ENCODE peak calls at places on chromosomes 7 and 10, in five cellular contexts. X, A, S, O and I are unnamed samples. For H3K9me3, the result is how much of the 10 kb centered on the place peaks cover.

GRCh38 chr7:12210179-12211053 is 678 bp upstream of the TMEM106B start:
- DNase-seq in X (peak), A (no peak), S (peak), O (peak), I (peak)

GRCh38 chr10:126734015-126734414 is 63.5 kb upstream of the C10orf90 start:
- DNase-seq in X (no peak), A (peak), S (no peak), O (no peak), I (no peak)

GRCh38 chr7:26153246-26153822 is 1.3 kb downstream of the NFE2L3 start:
- DNase-seq in X (peak), A (no peak), S (no peak), O (no peak), I (no peak)

GRCh38 chr10:98209441-98209840 is 58.6 kb downstream of the LOXL4 start:
- DNase-seq in X (no peak), A (no peak), S (no peak), O (no peak), I (no peak)

GRCh38 chr10:93062499-93063216 is 2.1 kb downstream of the CYP26C1 start:
- DNase-seq in X (peak), A (peak), S (no peak), O (no peak), I (peak)

GRCh38 chr7:86926732-86927131 is 132.7 kb downstream of the ELAPOR2 start:
- DNase-seq in X (no peak), A (no peak), S (no peak), O (peak), I (peak)

GRCh38 chr7:150317748-150318444 is 5.3 kb upstream of the LRRC61 start:
- DNase-seq in X (no peak), A (no peak), S (no peak), O (no peak), I (no peak)

GRCh38 chr10:116000151-116000550 is 272.9 kb downstream of the GFRA1 start:
- DNase-seq in X (no peak), A (no peak), S (no peak), O (no peak), I (no peak)

GRCh38 chr10:59346321-59346720 is 16.0 kb downstream of the FAM13C start:
- DNase-seq in X (no peak), A (no peak), S (no peak), O (no peak), I (no peak)

GRCh38 chr10:51077507-51077906 is 3.2 kb downstream of the PRKG1 start:
- DNase-seq in X (no peak), A (no peak), S (no peak), O (no peak), I (no peak)

GRCh38 chr10:74991435-74991834 is 120.0 kb upstream of the SAMD8 start:
- DNase-seq in X (no peak), A (no peak), S (no peak), O (peak), I (no peak)

GRCh38 chr10:8361510-8361844 is 307.0 kb downstream of the GATA3 start:
- DNase-seq in X (no peak), A (no peak), S (no peak), O (no peak), I (no peak)

GRCh38 chr7:24965831-24966708 is 13.9 kb downstream of the OSBPL3 start:
- DNase-seq in X (no peak), A (no peak), S (peak), O (no peak), I (no peak)

GRCh38 chr7:22201182-22201880 is 155.6 kb downstream of the RAPGEF5 start:
- DNase-seq in X (no peak), A (no peak), S (no peak), O (no peak), I (no peak)

GRCh38 chr10:34607894-34608293 is 207.2 kb downstream of the PARD3 start:
- DNase-seq in X (no peak), A (no peak), S (no peak), O (no peak), I (no peak)

GRCh38 chr10:78776746-78777145 is 292.0 kb upstream of the ZMIZ1 start:
- DNase-seq in X (no peak), A (no peak), S (no peak), O (no peak), I (no peak)

GRCh38 chr7:76225379-76225778 is 23.7 kb downstream of the SRRM3 start:
- DNase-seq in X (peak), A (no peak), S (no peak), O (no peak), I (peak)

GRCh38 chr7:47688311-47689100 is 106.6 kb upstream of the TNS3 start:
- DNase-seq in X (no peak), A (no peak), S (no peak), O (no peak), I (no peak)

GRCh38 chr7:154559454-154559853 is 443.5 kb downstream of the PAXIP1 start:
- DNase-seq in X (no peak), A (no peak), S (no peak), O (no peak), I (no peak)

GRCh38 chr10:77602231-77602912 is 35.2 kb downstream of the KCNMA1 start:
- DNase-seq in X (peak), A (no peak), S (no peak), O (no peak), I (no peak)

GRCh38 chr10:124608093-124608721 is 136.0 kb downstream of the FAM53B start:
- DNase-seq in X (no peak), A (no peak), S (no peak), O (no peak), I (no peak)

GRCh38 chr10:48497965-48498770 is 106.7 kb downstream of the ARHGAP22 start:
- DNase-seq in X (no peak), A (peak), S (no peak), O (no peak), I (no peak)

GRCh38 chr10:17607603-17608332 is 9.4 kb downstream of the HACD1 start:
- DNase-seq in X (peak), A (no peak), S (no peak), O (peak), I (no peak)

GRCh38 chr7:90111-91063 is 102.0 kb upstream of the FAM20C start:
- DNase-seq in X (peak), A (peak), S (no peak), O (no peak), I (no peak)

GRCh38 chr7:30901856-30902255 is 9.8 kb upstream of the AQP1 start:
- DNase-seq in X (no peak), A (no peak), S (no peak), O (no peak), I (no peak)

GRCh38 chr10:49398000-49398861 is 2.3 kb upstream of the DRGX start:
- DNase-seq in X (peak), A (peak), S (peak), O (peak), I (peak)

GRCh38 chr7:5421626-5422323 is 1.9 kb downstream of the TNRC18 start:
- DNase-seq in X (peak), A (peak), S (peak), O (peak), I (peak)

GRCh38 chr7:41745451-41745850 is 42.6 kb upstream of the INHBA start:
- DNase-seq in X (peak), A (no peak), S (no peak), O (no peak), I (no peak)

GRCh38 chr10:536371-536925 is 153.0 kb downstream of the DIP2C start:
- DNase-seq in X (peak), A (no peak), S (no peak), O (no peak), I (no peak)

GRCh38 chr10:119675483-119676170 is 24.4 kb downstream of the BAG3 start:
- DNase-seq in X (no peak), A (no peak), S (no peak), O (no peak), I (no peak)

GRCh38 chr10:34547695-34548094 is 267.4 kb downstream of the PARD3 start:
- DNase-seq in X (no peak), A (no peak), S (no peak), O (no peak), I (no peak)

GRCh38 chr10:75233444-75234016 is 2.2 kb downstream of the COMTD1 start:
- DNase-seq in X (peak), A (no peak), S (no peak), O (no peak), I (no peak)

GRCh38 chr7:91657386-91658120 is 222.9 kb downstream of the MTERF1 start:
- DNase-seq in X (peak), A (no peak), S (no peak), O (no peak), I (no peak)

GRCh38 chr10:92750788-92751533 is 61.2 kb downstream of the HHEX start:
- DNase-seq in X (peak), A (no peak), S (no peak), O (no peak), I (no peak)

GRCh38 chr10:33087142-33087541 is 129.1 kb upstream of the ITGB1 start:
- DNase-seq in X (no peak), A (no peak), S (no peak), O (no peak), I (no peak)

DNA sequence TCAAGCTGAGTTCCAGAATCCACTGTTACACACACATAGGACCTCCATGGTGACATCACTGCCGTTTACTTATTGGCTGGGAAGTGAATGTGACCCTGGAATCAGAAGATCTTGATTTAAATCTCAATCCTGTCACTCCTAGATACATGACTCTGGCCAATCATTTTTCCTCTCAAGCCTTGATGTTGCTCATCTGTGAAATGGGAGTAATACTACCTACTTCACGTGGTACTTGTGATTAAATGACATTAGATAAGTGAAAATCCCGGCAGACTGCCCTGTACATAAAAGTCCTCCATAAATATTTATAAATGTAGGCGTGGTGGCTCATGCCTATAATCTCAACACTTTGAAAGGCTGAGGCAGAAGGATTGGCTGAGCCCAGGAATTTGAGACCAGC is 88.0 kb upstream of the SVIL start:
- DNase-seq in X (no peak), A (no peak), S (no peak), O (no peak), I (no peak)
- H3K9me3 ChIP-seq in X (under half), A (under half), S (under half), O (under half), I (under half)

GRCh38 chr10:57460540-57460939 is 807.2 kb downstream of the IPMK start:
- DNase-seq in X (no peak), A (no peak), S (no peak), O (no peak), I (no peak)

GRCh38 chr10:57457972-57458512 is 809.7 kb downstream of the IPMK start:
- DNase-seq in X (peak), A (no peak), S (no peak), O (no peak), I (no peak)
- TF ChIP-seq CTCF in X (no peak), A (no peak), S (no peak), O (no peak), I (no peak)

DNA sequence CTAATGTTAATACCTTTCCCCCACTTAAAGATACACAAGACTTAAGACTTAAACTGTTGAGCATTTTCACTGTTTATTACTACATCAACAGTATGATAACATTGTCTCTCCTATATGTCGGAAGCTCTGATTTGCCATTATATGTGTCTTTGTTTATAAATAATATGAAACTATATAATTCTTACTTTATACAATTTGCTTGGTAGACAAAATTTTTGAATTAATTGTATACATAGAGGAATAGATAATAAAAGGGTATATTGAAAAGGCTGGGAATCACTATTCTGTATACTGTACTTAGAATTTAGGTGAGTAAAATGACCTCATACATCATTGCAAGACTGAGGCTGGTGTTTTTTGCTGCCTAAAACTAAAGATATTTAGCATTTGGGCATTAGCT is 82.1 kb upstream of the HDAC9 start:
- DNase-seq in X (no peak), A (no peak), S (no peak), O (no peak), I (no peak)
- H3K9me3 ChIP-seq in X (under half), A (under half), S (under half), O (under half), I (under half)

DNA sequence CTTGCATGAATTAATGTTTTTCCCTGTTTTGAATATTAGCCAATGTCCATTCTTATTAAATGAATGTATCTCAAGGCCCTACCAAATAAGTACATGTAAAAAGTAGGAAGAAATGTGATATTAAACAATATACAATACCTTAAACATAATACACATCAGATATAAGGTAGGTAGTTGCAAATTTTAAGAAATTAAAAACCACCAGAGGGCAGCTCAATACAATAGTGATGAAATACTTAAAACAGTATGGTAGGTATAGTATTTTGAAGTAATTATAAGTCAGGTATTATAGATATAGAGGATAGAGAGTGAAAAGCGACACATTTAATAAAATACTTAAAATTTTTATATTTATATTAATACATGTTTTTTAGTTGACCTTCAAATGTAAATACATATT is 43.6 kb upstream of the CDK14 start:
- DNase-seq in X (peak), A (no peak), S (no peak), O (no peak), I (no peak)
- TF ChIP-seq CTCF in X (peak), A (peak), S (peak), O (no peak), I (no peak)

GRCh38 chr7:64758151-64758550 is 36.1 kb upstream of the ZNF138 start:
- DNase-seq in X (no peak), A (no peak), S (no peak), O (no peak), I (no peak)
- H3K9me3 ChIP-seq in X (under half), A (under half), S (under half), O (under half), I (under half)

GRCh38 chr10:12350925-12351324 is 1.6 kb downstream of the CAMK1D start:
- DNase-seq in X (no peak), A (no peak), S (no peak), O (no peak), I (no peak)

GRCh38 chr10:12348870-12349627 is at the start of gene CAMK1D:
- DNase-seq in X (peak), A (peak), S (peak), O (peak), I (peak)

GRCh38 chr10:12349628-12350166 is 350 bp downstream of the CAMK1D start:
- DNase-seq in X (no peak), A (no peak), S (no peak), O (no peak), I (no peak)

GRCh38 chr10:12351447-12351846 is 2.1 kb downstream of the CAMK1D start:
- DNase-seq in X (peak), A (no peak), S (no peak), O (no peak), I (no peak)

GRCh38 chr10:12350167-12350872 is 973 bp downstream of the CAMK1D start:
- DNase-seq in X (peak), A (no peak), S (peak), O (peak), I (peak)
- TF ChIP-seq CTCF in X (no peak), A (no peak), S (peak), O (no peak), I (no peak)

DNA sequence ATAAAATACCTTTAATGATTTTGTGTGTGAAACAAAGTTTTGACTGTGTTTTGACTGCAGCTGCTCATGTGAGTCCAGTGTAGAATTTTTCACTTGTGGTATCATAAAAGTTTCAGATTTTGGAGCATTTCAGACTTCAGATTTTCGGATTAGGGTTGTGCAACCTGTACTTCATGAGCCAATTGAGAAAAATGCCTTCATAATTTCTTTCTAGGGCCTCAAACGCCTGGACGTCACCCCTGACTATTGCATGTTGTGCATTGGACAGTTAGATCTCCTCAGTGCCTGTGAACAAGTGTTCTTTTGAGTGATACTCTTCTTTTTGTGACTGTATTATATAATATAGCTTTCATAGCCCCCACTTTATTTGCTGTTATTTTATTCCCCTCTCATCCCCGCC is 161.1 kb downstream of the AUTS2 start:
- DNase-seq in X (no peak), A (no peak), S (no peak), O (no peak), I (no peak)
- H3K9me3 ChIP-seq in X (under half), A (under half), S (under half), O (under half), I (under half)